ENCODE peak calls at places on chromosomes 4 and X, in eight cellular contexts. B, L, V, O, K, Q, J and F are unnamed samples.
A peak's percentile ranks its signal among the peaks of the same experiment; 100 is the strongest.

GRCh38 chr4:104491826-104492771 is 2.6 kb downstream of the CXXC4 start:
- DNase-seq in Q (no peak), O (peak; percentile 22), L (no peak), K (peak; percentile 61), B (peak; percentile 46), J (peak; percentile 23), V (no peak), F (peak; percentile 73)

GRCh38 chrX:71542411-71542810 is 9.5 kb downstream of the OGT start:
- DNase-seq in L (no peak), Q (no peak), B (no peak), J (no peak), O (no peak), V (no peak), K (no peak), F (no peak)

GRCh38 chr4:159077702-159078495 is 25.0 kb upstream of the RAPGEF2 start:
- DNase-seq in J (no peak), Q (no peak), B (no peak), O (no peak), L (no peak), K (no peak), V (no peak), F (no peak)

GRCh38 chrX:18542897-18543296 is 117.5 kb downstream of the CDKL5 start:
- DNase-seq in Q (no peak), L (no peak), K (no peak), O (no peak), B (no peak), V (peak; percentile 49), J (no peak), F (no peak)

GRCh38 chr4:112189754-112190153 is 41.8 kb upstream of the AP1AR start:
- DNase-seq in B (no peak), J (no peak), V (no peak), O (no peak), L (no peak), K (no peak), Q (no peak), F (no peak)

GRCh38 chrX:96538104-96538725 is 146.4 kb upstream of the DIAPH2 start:
- DNase-seq in Q (no peak), O (no peak), J (peak; percentile 48), B (no peak), V (no peak), K (no peak), L (no peak), F (no peak)

GRCh38 chr4:48093949-48094550 is 40.0 kb downstream of the TXK start:
- DNase-seq in B (no peak), L (no peak), J (peak; percentile 57), V (no peak), Q (no peak), O (no peak), K (no peak), F (no peak)

GRCh38 chr4:150090836-150091235 is 12.6 kb downstream of the DCLK2 start:
- DNase-seq in Q (no peak), J (no peak), L (no peak), K (no peak), B (no peak), O (no peak), V (no peak), F (no peak)

GRCh38 chr4:113080050-113080449 is 30.6 kb downstream of the ANK2 start:
- DNase-seq in O (no peak), L (no peak), Q (no peak), J (no peak), B (no peak), V (no peak), K (no peak), F (no peak)

GRCh38 chr4:98950925-98951324 is 22.0 kb upstream of the EIF4E start:
- DNase-seq in K (no peak), J (no peak), O (no peak), V (no peak), L (no peak), Q (no peak), B (no peak), F (no peak)

GRCh38 chr4:140300271-140300970 is 73.0 kb upstream of the SCOC start:
- DNase-seq in V (no peak), L (no peak), K (no peak), Q (peak; percentile 34), O (no peak), J (no peak), B (no peak), F (peak; percentile 2)

GRCh38 chrX:9681422-9681821 is 84.2 kb downstream of the GPR143 start:
- DNase-seq in L (no peak), J (no peak), B (no peak), K (no peak), Q (no peak), V (no peak), O (no peak), F (no peak)
- H3K4me1 ChIP-seq in L (no peaks in the 10 kb centered on the region), J (no peaks in the 10 kb centered on the region), B (no peaks in the 10 kb centered on the region), K (no peaks in the 10 kb centered on the region), Q (no peaks in the 10 kb centered on the region), V (no peaks in the 10 kb centered on the region), O (no peaks in the 10 kb centered on the region), F (no peaks in the 10 kb centered on the region)

GRCh38 chr4:40283413-40283812 is 51.7 kb upstream of the CHRNA9 start:
- DNase-seq in J (no peak), Q (no peak), B (no peak), K (no peak), V (no peak), L (peak; percentile 71), O (no peak), F (no peak)
- H3K4me1 ChIP-seq in J (no peaks in the 10 kb centered on the region), Q (no peaks in the 10 kb centered on the region), B (no peaks in the 10 kb centered on the region), K (peaks cover 2% of the 10 kb centered on the region), V (no peaks in the 10 kb centered on the region), L (peaks cover 32% of the 10 kb centered on the region), O (no peaks in the 10 kb centered on the region), F (no peaks in the 10 kb centered on the region)

GRCh38 chrX:30612250-30612655 is 34.7 kb upstream of the TASL start:
- DNase-seq in O (no peak), L (no peak), B (no peak), V (no peak), J (no peak), Q (no peak), K (no peak), F (no peak)
- H3K4me1 ChIP-seq in O (no peaks in the 10 kb centered on the region), L (no peaks in the 10 kb centered on the region), B (no peaks in the 10 kb centered on the region), V (no peaks in the 10 kb centered on the region), J (no peaks in the 10 kb centered on the region), Q (no peaks in the 10 kb centered on the region), K (no peaks in the 10 kb centered on the region), F (no peaks in the 10 kb centered on the region)

DNA sequence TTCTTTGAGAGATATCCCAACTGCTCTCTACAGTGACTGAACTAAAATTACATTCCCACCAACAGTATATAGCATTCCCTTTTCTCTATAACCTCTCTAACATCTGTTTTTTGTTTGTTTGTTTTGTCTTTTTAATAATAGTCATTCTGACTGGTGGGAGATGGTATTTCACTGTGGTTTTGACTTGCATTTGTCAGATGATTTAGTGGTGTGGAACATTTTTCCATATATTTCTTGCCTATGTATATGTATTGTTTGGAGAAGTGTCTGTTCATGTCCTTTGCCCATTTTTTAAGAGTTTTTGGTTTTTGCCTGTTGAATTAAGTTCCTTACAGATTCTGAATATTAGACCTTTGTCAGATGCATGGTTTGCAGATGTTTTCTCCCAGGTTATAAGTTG is 9.0 kb downstream of the USO1 start:
- DNase-seq in V (no peak), K (no peak), B (no peak), L (no peak), Q (no peak), J (no peak), O (no peak), F (no peak)
- H3K4me1 ChIP-seq in V (peaks cover 1% of the 10 kb centered on the region), K (no peaks in the 10 kb centered on the region), B (peaks cover 23% of the 10 kb centered on the region), L (no peaks in the 10 kb centered on the region), Q (no peaks in the 10 kb centered on the region), J (no peaks in the 10 kb centered on the region), O (peaks cover 21% of the 10 kb centered on the region), F (peaks cover 1% of the 10 kb centered on the region)

DNA sequence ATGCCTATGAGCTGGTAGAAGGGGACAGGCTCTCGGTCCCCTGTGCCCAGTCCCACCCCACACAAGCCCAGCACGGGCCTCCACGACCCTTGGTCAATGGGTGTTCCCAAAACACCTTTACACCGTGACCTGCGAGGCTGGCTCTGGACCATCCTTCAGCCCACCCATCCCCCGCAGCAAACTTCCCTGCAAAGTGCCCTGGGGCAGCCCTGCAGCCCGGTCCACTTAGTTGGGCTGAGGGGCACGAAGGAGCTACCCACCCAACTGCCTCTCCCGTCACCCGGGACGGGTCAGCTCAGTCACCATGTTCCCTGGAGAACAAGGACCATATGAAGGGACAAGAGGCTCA is 23.4 kb downstream of the WDR1 start:
- DNase-seq in O (no peak), V (peak; percentile 46), J (no peak), L (no peak), Q (no peak), K (no peak), B (no peak), F (no peak)
- H3K4me1 ChIP-seq in O (peaks cover 52% of the 10 kb centered on the region), V (no peaks in the 10 kb centered on the region), J (peaks cover 20% of the 10 kb centered on the region), L (peaks cover 60% of the 10 kb centered on the region), Q (peaks cover 25% of the 10 kb centered on the region), K (peaks cover 16% of the 10 kb centered on the region), B (peaks cover 56% of the 10 kb centered on the region), F (no peaks in the 10 kb centered on the region)

DNA sequence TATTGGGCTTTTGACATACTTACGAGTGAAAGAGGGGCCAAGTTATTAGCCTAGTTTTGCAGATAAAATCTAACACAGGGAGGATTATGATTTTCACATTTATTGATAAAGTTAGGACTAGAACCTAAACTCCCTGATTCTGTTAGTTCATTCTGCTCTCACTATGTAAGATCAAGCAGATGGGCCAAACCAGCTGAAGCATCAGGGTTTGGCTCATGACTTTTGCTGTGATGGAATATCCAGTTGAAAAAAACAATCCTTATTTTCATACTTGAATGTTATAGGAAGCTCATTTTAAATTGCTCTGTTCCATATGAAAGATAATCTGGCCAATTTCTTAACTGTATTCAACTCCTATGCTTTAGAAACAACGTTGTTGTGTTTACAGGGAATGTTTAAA is 21.2 kb downstream of the SPRY1 start:
- DNase-seq in O (no peak), K (no peak), Q (no peak), V (no peak), J (no peak), L (no peak), B (no peak), F (no peak)
- H3K4me1 ChIP-seq in O (peaks cover 15% of the 10 kb centered on the region), K (peaks cover 6% of the 10 kb centered on the region), Q (no peaks in the 10 kb centered on the region), V (peaks cover 3% of the 10 kb centered on the region), J (no peaks in the 10 kb centered on the region), L (no peaks in the 10 kb centered on the region), B (peaks cover 17% of the 10 kb centered on the region), F (peaks cover 2% of the 10 kb centered on the region)

DNA sequence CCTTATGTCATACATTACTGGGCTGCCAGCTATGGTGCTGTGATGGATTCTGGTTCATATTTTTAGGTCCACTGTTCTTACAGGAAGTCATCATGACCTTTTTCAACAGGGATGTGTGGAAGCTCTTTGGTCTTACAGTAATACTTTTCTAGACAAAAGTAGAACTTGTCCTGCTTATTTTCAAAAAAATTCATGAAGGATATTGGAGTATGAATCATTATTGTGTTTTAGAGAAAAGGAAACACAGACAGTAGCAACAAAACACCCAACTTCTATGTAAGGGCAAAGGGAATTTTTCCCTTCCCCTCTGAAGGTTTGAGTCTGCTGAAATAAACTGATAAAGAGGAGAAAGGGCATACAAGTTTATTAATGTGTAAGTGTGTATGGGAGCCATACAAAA is 54.7 kb upstream of the FAM9C start:
- DNase-seq in O (no peak), J (no peak), Q (no peak), L (no peak), B (no peak), V (no peak), K (no peak), F (no peak)
- H3K4me1 ChIP-seq in O (peaks cover 9% of the 10 kb centered on the region), J (peaks cover 6% of the 10 kb centered on the region), Q (no peaks in the 10 kb centered on the region), L (peaks cover 58% of the 10 kb centered on the region), B (no peaks in the 10 kb centered on the region), V (no peaks in the 10 kb centered on the region), K (no peaks in the 10 kb centered on the region), F (no peaks in the 10 kb centered on the region)